ENCODE peak calls at places on chromosome 12, in seven cellular contexts. One of them, this sample, is unnamed.

GRCh38 chr12:66947119-66947518 is 268.2 kb upstream of the GRIP1 start:
- DNase-seq in DMS79: no peak
- DNase-seq in NCI-H146: no peak
- DNase-seq in GM23248: no peak
- DNase-seq in mesendoderm: peak; percentile 46
- DNase-seq in stomach: no peak
- DNase-seq in stimulated activated CD4-positive, alpha-beta T cell treated with anti-CD3 and anti-CD28 coated beads, Interleukin-1b, Interleukin-23, amount 100 ng/mL, for 4 hours: no peak
- DNase-seq in this sample: no peak

GRCh38 chr12:93502802-93503623 is 35.7 kb downstream of the MRPL42 start:
- DNase-seq in stimulated activated CD4-positive, alpha-beta T cell treated with anti-CD3 and anti-CD28 coated beads, Interleukin-1b, Interleukin-23, amount 100 ng/mL, for 4 hours: peak; percentile 63
- DNase-seq in GM23248: peak; percentile 64
- DNase-seq in stomach: peak; percentile 48
- DNase-seq in NCI-H146: peak; percentile 17
- DNase-seq in DMS79: no peak
- DNase-seq in mesendoderm: peak; percentile 51
- DNase-seq in this sample: peak; percentile 63

GRCh38 chr12:57055834-57056233 is 5.9 kb upstream of the MYO1A start:
- DNase-seq in stimulated activated CD4-positive, alpha-beta T cell treated with anti-CD3 and anti-CD28 coated beads, Interleukin-1b, Interleukin-23, amount 100 ng/mL, for 4 hours: no peak
- DNase-seq in NCI-H146: no peak
- DNase-seq in stomach: no peak
- DNase-seq in DMS79: no peak
- DNase-seq in GM23248: peak; percentile 27
- DNase-seq in mesendoderm: no peak
- DNase-seq in this sample: no peak

GRCh38 chr12:6307521-6307920 is 3.0 kb upstream of the PLEKHG6 start:
- DNase-seq in stimulated activated CD4-positive, alpha-beta T cell treated with anti-CD3 and anti-CD28 coated beads, Interleukin-1b, Interleukin-23, amount 100 ng/mL, for 4 hours: no peak
- DNase-seq in NCI-H146: no peak
- DNase-seq in DMS79: no peak
- DNase-seq in mesendoderm: no peak
- DNase-seq in GM23248: no peak
- DNase-seq in stomach: no peak
- DNase-seq in this sample: no peak

GRCh38 chr12:42589465-42590323 is at the start of gene PRICKLE1:
- DNase-seq in stomach: peak; percentile 47
- DNase-seq in stimulated activated CD4-positive, alpha-beta T cell treated with anti-CD3 and anti-CD28 coated beads, Interleukin-1b, Interleukin-23, amount 100 ng/mL, for 4 hours: no peak
- DNase-seq in NCI-H146: peak; percentile 43
- DNase-seq in GM23248: peak; percentile 86
- DNase-seq in DMS79: no peak
- DNase-seq in mesendoderm: peak; percentile 68
- DNase-seq in this sample: peak; percentile 58

GRCh38 chr12:122023339-122024131 is 1.9 kb downstream of the BCL7A start:
- DNase-seq in DMS79: peak; percentile 49
- DNase-seq in stimulated activated CD4-positive, alpha-beta T cell treated with anti-CD3 and anti-CD28 coated beads, Interleukin-1b, Interleukin-23, amount 100 ng/mL, for 4 hours: no peak
- DNase-seq in stomach: peak; percentile 70
- DNase-seq in GM23248: peak; percentile 87
- DNase-seq in mesendoderm: peak; percentile 35
- DNase-seq in NCI-H146: peak; percentile 81
- DNase-seq in this sample: peak; percentile 77

GRCh38 chr12:2003676-2004112 is 563 bp downstream of the DCP1B start:
- DNase-seq in NCI-H146: peak; percentile 74
- DNase-seq in stimulated activated CD4-positive, alpha-beta T cell treated with anti-CD3 and anti-CD28 coated beads, Interleukin-1b, Interleukin-23, amount 100 ng/mL, for 4 hours: no peak
- DNase-seq in GM23248: peak; percentile 63
- DNase-seq in mesendoderm: no peak
- DNase-seq in stomach: no peak
- DNase-seq in DMS79: peak; percentile 43
- DNase-seq in this sample: peak; percentile 55

GRCh38 chr12:7060353-7060954 is at the start of gene C1S:
- DNase-seq in NCI-H146: peak; percentile 71
- DNase-seq in mesendoderm: peak; percentile 94
- DNase-seq in DMS79: no peak
- DNase-seq in GM23248: peak; percentile 98
- DNase-seq in stimulated activated CD4-positive, alpha-beta T cell treated with anti-CD3 and anti-CD28 coated beads, Interleukin-1b, Interleukin-23, amount 100 ng/mL, for 4 hours: no peak
- DNase-seq in stomach: peak; percentile 39
- DNase-seq in this sample: peak; percentile 99

GRCh38 chr12:27840229-27840999 is 60.4 kb upstream of the MANSC4 start:
- DNase-seq in stimulated activated CD4-positive, alpha-beta T cell treated with anti-CD3 and anti-CD28 coated beads, Interleukin-1b, Interleukin-23, amount 100 ng/mL, for 4 hours: no peak
- DNase-seq in DMS79: no peak
- DNase-seq in GM23248: peak; percentile 44
- DNase-seq in stomach: no peak
- DNase-seq in mesendoderm: no peak
- DNase-seq in NCI-H146: no peak
- DNase-seq in this sample: no peak

GRCh38 chr12:55831407-55831880 is 2.1 kb upstream of the DNAJC14 start:
- DNase-seq in GM23248: no peak
- DNase-seq in mesendoderm: no peak
- DNase-seq in stomach: no peak
- DNase-seq in stimulated activated CD4-positive, alpha-beta T cell treated with anti-CD3 and anti-CD28 coated beads, Interleukin-1b, Interleukin-23, amount 100 ng/mL, for 4 hours: no peak
- DNase-seq in NCI-H146: no peak
- DNase-seq in DMS79: no peak
- DNase-seq in this sample: peak; percentile 8

GRCh38 chr12:112443916-112444315 is 25.2 kb downstream of the PTPN11 start:
- DNase-seq in mesendoderm: no peak
- DNase-seq in DMS79: no peak
- DNase-seq in stomach: no peak
- DNase-seq in stimulated activated CD4-positive, alpha-beta T cell treated with anti-CD3 and anti-CD28 coated beads, Interleukin-1b, Interleukin-23, amount 100 ng/mL, for 4 hours: no peak
- DNase-seq in GM23248: no peak
- DNase-seq in NCI-H146: no peak
- DNase-seq in this sample: no peak

GRCh38 chr12:131242741-131243496 is 289.2 kb downstream of the ADGRD1 start:
- DNase-seq in stimulated activated CD4-positive, alpha-beta T cell treated with anti-CD3 and anti-CD28 coated beads, Interleukin-1b, Interleukin-23, amount 100 ng/mL, for 4 hours: no peak
- DNase-seq in DMS79: no peak
- DNase-seq in GM23248: peak; percentile 7
- DNase-seq in stomach: no peak
- DNase-seq in NCI-H146: no peak
- DNase-seq in mesendoderm: peak; percentile 88
- DNase-seq in this sample: no peak

GRCh38 chr12:97148941-97149559 is 242.0 kb downstream of the NEDD1 start:
- DNase-seq in stomach: peak; percentile 68
- DNase-seq in stimulated activated CD4-positive, alpha-beta T cell treated with anti-CD3 and anti-CD28 coated beads, Interleukin-1b, Interleukin-23, amount 100 ng/mL, for 4 hours: peak; percentile 1
- DNase-seq in NCI-H146: peak; percentile 84
- DNase-seq in GM23248: peak; percentile 48
- DNase-seq in mesendoderm: peak; percentile 78
- DNase-seq in DMS79: no peak
- DNase-seq in this sample: peak; percentile 31

GRCh38 chr12:77995436-77996167 is 164.9 kb downstream of the NAV3 start:
- DNase-seq in mesendoderm: no peak
- DNase-seq in DMS79: no peak
- DNase-seq in NCI-H146: no peak
- DNase-seq in stomach: no peak
- DNase-seq in GM23248: peak; percentile 90
- DNase-seq in stimulated activated CD4-positive, alpha-beta T cell treated with anti-CD3 and anti-CD28 coated beads, Interleukin-1b, Interleukin-23, amount 100 ng/mL, for 4 hours: no peak
- DNase-seq in this sample: peak; percentile 82

GRCh38 chr12:57243521-57244305 is 7.3 kb downstream of the STAC3 start:
- DNase-seq in mesendoderm: peak; percentile 92
- DNase-seq in GM23248: peak; percentile 84
- DNase-seq in stomach: peak; percentile 85
- DNase-seq in DMS79: no peak
- DNase-seq in stimulated activated CD4-positive, alpha-beta T cell treated with anti-CD3 and anti-CD28 coated beads, Interleukin-1b, Interleukin-23, amount 100 ng/mL, for 4 hours: peak; percentile 77
- DNase-seq in NCI-H146: peak; percentile 75
- DNase-seq in this sample: peak; percentile 65

GRCh38 chr12:32240833-32241232 is 134.2 kb downstream of the BICD1 start:
- DNase-seq in GM23248: peak; percentile 53
- DNase-seq in mesendoderm: no peak
- DNase-seq in NCI-H146: no peak
- DNase-seq in DMS79: no peak
- DNase-seq in stomach: no peak
- DNase-seq in stimulated activated CD4-positive, alpha-beta T cell treated with anti-CD3 and anti-CD28 coated beads, Interleukin-1b, Interleukin-23, amount 100 ng/mL, for 4 hours: no peak
- DNase-seq in this sample: peak; percentile 58

GRCh38 chr12:108768591-108769500 is 37.5 kb upstream of the CORO1C start:
- DNase-seq in stomach: peak; percentile 65
- DNase-seq in DMS79: no peak
- DNase-seq in mesendoderm: peak; percentile 78
- DNase-seq in stimulated activated CD4-positive, alpha-beta T cell treated with anti-CD3 and anti-CD28 coated beads, Interleukin-1b, Interleukin-23, amount 100 ng/mL, for 4 hours: no peak
- DNase-seq in NCI-H146: peak; percentile 81
- DNase-seq in GM23248: no peak
- DNase-seq in this sample: no peak

GRCh38 chr12:47797432-47797831 is 22.3 kb downstream of the HDAC7 start:
- DNase-seq in mesendoderm: peak; percentile 48
- DNase-seq in NCI-H146: peak; percentile 44
- DNase-seq in stomach: peak; percentile 49
- DNase-seq in GM23248: no peak
- DNase-seq in DMS79: no peak
- DNase-seq in stimulated activated CD4-positive, alpha-beta T cell treated with anti-CD3 and anti-CD28 coated beads, Interleukin-1b, Interleukin-23, amount 100 ng/mL, for 4 hours: no peak
- DNase-seq in this sample: no peak

GRCh38 chr12:14993537-14994266 is 20.9 kb downstream of the PDE6H start:
- DNase-seq in DMS79: no peak
- DNase-seq in stimulated activated CD4-positive, alpha-beta T cell treated with anti-CD3 and anti-CD28 coated beads, Interleukin-1b, Interleukin-23, amount 100 ng/mL, for 4 hours: no peak
- DNase-seq in stomach: no peak
- DNase-seq in GM23248: peak; percentile 71
- DNase-seq in NCI-H146: no peak
- DNase-seq in mesendoderm: peak; percentile 14
- DNase-seq in this sample: peak; percentile 74

GRCh38 chr12:15716566-15716965 is 72.6 kb downstream of the EPS8 start:
- DNase-seq in NCI-H146: no peak
- DNase-seq in DMS79: no peak
- DNase-seq in mesendoderm: no peak
- DNase-seq in GM23248: no peak
- DNase-seq in stimulated activated CD4-positive, alpha-beta T cell treated with anti-CD3 and anti-CD28 coated beads, Interleukin-1b, Interleukin-23, amount 100 ng/mL, for 4 hours: no peak
- DNase-seq in stomach: no peak
- DNase-seq in this sample: no peak

GRCh38 chr12:106154781-106155273 is 16.1 kb upstream of the NUAK1 start:
- DNase-seq in stomach: no peak
- DNase-seq in DMS79: peak; percentile 71
- DNase-seq in NCI-H146: no peak
- DNase-seq in stimulated activated CD4-positive, alpha-beta T cell treated with anti-CD3 and anti-CD28 coated beads, Interleukin-1b, Interleukin-23, amount 100 ng/mL, for 4 hours: no peak
- DNase-seq in mesendoderm: no peak
- DNase-seq in GM23248: no peak
- DNase-seq in this sample: no peak

GRCh38 chr12:64685076-64685475 is 74.1 kb downstream of the GNS start:
- DNase-seq in stomach: no peak
- DNase-seq in DMS79: no peak
- DNase-seq in mesendoderm: no peak
- DNase-seq in GM23248: no peak
- DNase-seq in NCI-H146: no peak
- DNase-seq in stimulated activated CD4-positive, alpha-beta T cell treated with anti-CD3 and anti-CD28 coated beads, Interleukin-1b, Interleukin-23, amount 100 ng/mL, for 4 hours: no peak
- DNase-seq in this sample: no peak

GRCh38 chr12:78864483-78865296 is at the start of gene SYT1:
- DNase-seq in stomach: no peak
- DNase-seq in NCI-H146: peak; percentile 98
- DNase-seq in GM23248: peak; percentile 89
- DNase-seq in stimulated activated CD4-positive, alpha-beta T cell treated with anti-CD3 and anti-CD28 coated beads, Interleukin-1b, Interleukin-23, amount 100 ng/mL, for 4 hours: no peak
- DNase-seq in DMS79: peak; percentile 82
- DNase-seq in mesendoderm: peak; percentile 95
- DNase-seq in this sample: peak; percentile 74

GRCh38 chr12:50271724-50272247 is 11.5 kb downstream of the LIMA1 start:
- DNase-seq in GM23248: peak; percentile 55
- DNase-seq in mesendoderm: no peak
- DNase-seq in DMS79: no peak
- DNase-seq in stomach: no peak
- DNase-seq in NCI-H146: no peak
- DNase-seq in stimulated activated CD4-positive, alpha-beta T cell treated with anti-CD3 and anti-CD28 coated beads, Interleukin-1b, Interleukin-23, amount 100 ng/mL, for 4 hours: no peak
- DNase-seq in this sample: peak; percentile 25

GRCh38 chr12:112353389-112353788 is 28.8 kb downstream of the HECTD4 start:
- DNase-seq in stomach: no peak
- DNase-seq in DMS79: no peak
- DNase-seq in stimulated activated CD4-positive, alpha-beta T cell treated with anti-CD3 and anti-CD28 coated beads, Interleukin-1b, Interleukin-23, amount 100 ng/mL, for 4 hours: no peak
- DNase-seq in NCI-H146: no peak
- DNase-seq in mesendoderm: no peak
- DNase-seq in GM23248: peak; percentile 49
- DNase-seq in this sample: peak; percentile 34

GRCh38 chr12:25208554-25208953 is 13.5 kb downstream of the ETFRF1 start:
- DNase-seq in mesendoderm: peak; percentile 23
- DNase-seq in NCI-H146: no peak
- DNase-seq in GM23248: no peak
- DNase-seq in DMS79: no peak
- DNase-seq in stimulated activated CD4-positive, alpha-beta T cell treated with anti-CD3 and anti-CD28 coated beads, Interleukin-1b, Interleukin-23, amount 100 ng/mL, for 4 hours: no peak
- DNase-seq in stomach: no peak
- DNase-seq in this sample: no peak

GRCh38 chr12:92608418-92609091 is 94.2 kb upstream of the PLEKHG7 start:
- DNase-seq in mesendoderm: peak; percentile 70
- DNase-seq in NCI-H146: peak; percentile 47
- DNase-seq in GM23248: peak; percentile 72
- DNase-seq in DMS79: no peak
- DNase-seq in stimulated activated CD4-positive, alpha-beta T cell treated with anti-CD3 and anti-CD28 coated beads, Interleukin-1b, Interleukin-23, amount 100 ng/mL, for 4 hours: no peak
- DNase-seq in stomach: no peak
- DNase-seq in this sample: peak; percentile 68

GRCh38 chr12:128861226-128862016 is 8.1 kb downstream of the GLT1D1 start:
- DNase-seq in mesendoderm: peak; percentile 69
- DNase-seq in stimulated activated CD4-positive, alpha-beta T cell treated with anti-CD3 and anti-CD28 coated beads, Interleukin-1b, Interleukin-23, amount 100 ng/mL, for 4 hours: no peak
- DNase-seq in DMS79: no peak
- DNase-seq in GM23248: no peak
- DNase-seq in stomach: no peak
- DNase-seq in NCI-H146: no peak
- DNase-seq in this sample: no peak

GRCh38 chr12:113299619-113300237 is 35.2 kb downstream of the SLC8B1 start:
- DNase-seq in stimulated activated CD4-positive, alpha-beta T cell treated with anti-CD3 and anti-CD28 coated beads, Interleukin-1b, Interleukin-23, amount 100 ng/mL, for 4 hours: no peak
- DNase-seq in mesendoderm: peak; percentile 96
- DNase-seq in DMS79: peak; percentile 52
- DNase-seq in NCI-H146: no peak
- DNase-seq in stomach: peak; percentile 32
- DNase-seq in GM23248: peak; percentile 91
- DNase-seq in this sample: peak; percentile 87

GRCh38 chr12:124548854-124549378 is 18.5 kb downstream of the NCOR2 start:
- DNase-seq in mesendoderm: no peak
- DNase-seq in DMS79: no peak
- DNase-seq in NCI-H146: no peak
- DNase-seq in stomach: peak; percentile 54
- DNase-seq in GM23248: peak; percentile 90
- DNase-seq in stimulated activated CD4-positive, alpha-beta T cell treated with anti-CD3 and anti-CD28 coated beads, Interleukin-1b, Interleukin-23, amount 100 ng/mL, for 4 hours: peak; percentile 41
- DNase-seq in this sample: peak; percentile 49

GRCh38 chr12:45298721-45299120 is 82.8 kb downstream of the ANO6 start:
- DNase-seq in GM23248: no peak
- DNase-seq in stomach: no peak
- DNase-seq in mesendoderm: peak; percentile 54
- DNase-seq in DMS79: no peak
- DNase-seq in NCI-H146: no peak
- DNase-seq in stimulated activated CD4-positive, alpha-beta T cell treated with anti-CD3 and anti-CD28 coated beads, Interleukin-1b, Interleukin-23, amount 100 ng/mL, for 4 hours: no peak
- DNase-seq in this sample: peak; percentile 41

GRCh38 chr12:64551676-64552075 is 58.6 kb upstream of the RASSF3 start:
- DNase-seq in stimulated activated CD4-positive, alpha-beta T cell treated with anti-CD3 and anti-CD28 coated beads, Interleukin-1b, Interleukin-23, amount 100 ng/mL, for 4 hours: no peak
- DNase-seq in mesendoderm: no peak
- DNase-seq in stomach: no peak
- DNase-seq in NCI-H146: no peak
- DNase-seq in GM23248: peak; percentile 21
- DNase-seq in DMS79: no peak
- DNase-seq in this sample: peak; percentile 49

GRCh38 chr12:57815177-57816000 is 3.1 kb downstream of the AVIL start:
- DNase-seq in mesendoderm: peak; percentile 83
- DNase-seq in DMS79: peak; percentile 63
- DNase-seq in stomach: no peak
- DNase-seq in NCI-H146: peak; percentile 69
- DNase-seq in GM23248: no peak
- DNase-seq in stimulated activated CD4-positive, alpha-beta T cell treated with anti-CD3 and anti-CD28 coated beads, Interleukin-1b, Interleukin-23, amount 100 ng/mL, for 4 hours: no peak
- DNase-seq in this sample: no peak

This sample was measured in EH.